ENCODE peak calls at places on chromosomes 6 and 20, in six cellular contexts. E is stomach, F is ovary, B is A549, N is K562, D is sigmoid colon. Q is an unnamed sample. For H3K4me1, the result is how much of the 10 kb centered on the place peaks cover.

GRCh38 chr6:110043366-110043994 is 65.4 kb downstream of the GPR6 start:
- DNase-seq in E (no peak), F (no peak), B (no peak), N (no peak), D (no peak), Q (no peak)

GRCh38 chr20:32067234-32067821 is 15.3 kb downstream of the HCK start:
- DNase-seq in E (no peak), F (no peak), B (no peak), N (no peak), D (no peak), Q (no peak)

GRCh38 chr6:31901415-31901952 is 402 bp downstream of the ZBTB12 start:
- DNase-seq in E (peak), F (peak), B (peak), N (peak), D (peak), Q (peak)

GRCh38 chr20:46994341-46994740 is 99.7 kb downstream of the EYA2 start:
- DNase-seq in E (peak), F (no peak), B (no peak), N (no peak), D (no peak), Q (no peak)

GRCh38 chr6:17393335-17394191 is at the start of gene CAP2:
- DNase-seq in E (peak), F (peak), B (peak), N (peak), D (peak), Q (peak)

GRCh38 chr6:137767931-137768690 is 98.9 kb upstream of the TNFAIP3 start:
- DNase-seq in E (no peak), F (no peak), B (no peak), N (no peak), D (no peak), Q (no peak)

GRCh38 chr6:166715065-166715464 is 88.0 kb upstream of the RPS6KA2 start:
- DNase-seq in E (no peak), F (no peak), B (no peak), N (no peak), D (no peak), Q (no peak)

GRCh38 chr20:64056889-64057627 is 5.9 kb upstream of the TCEA2 start:
- DNase-seq in E (no peak), F (no peak), B (no peak), N (no peak), D (no peak), Q (no peak)

GRCh38 chr6:1604347-1604990 is 5.2 kb upstream of the FOXC1 start:
- DNase-seq in E (peak), F (peak), B (no peak), N (peak), D (peak), Q (no peak)

GRCh38 chr6:129317931-129318820 is 391.8 kb downstream of the ARHGAP18 start:
- DNase-seq in E (no peak), F (no peak), B (no peak), N (no peak), D (no peak), Q (no peak)

GRCh38 chr6:35064508-35065440 is 76.4 kb downstream of the TCP11 start:
- DNase-seq in E (no peak), F (no peak), B (no peak), N (peak), D (no peak), Q (no peak)

GRCh38 chr6:161594412-161594811 is 320.6 kb upstream of the AGPAT4 start:
- DNase-seq in E (no peak), F (no peak), B (no peak), N (no peak), D (no peak), Q (no peak)

GRCh38 chr6:115467726-115468125 is 593.0 kb downstream of the FRK start:
- DNase-seq in E (no peak), F (no peak), B (no peak), N (no peak), D (no peak), Q (no peak)

GRCh38 chr6:43359831-43360230 is 9.6 kb downstream of the ZNF318 start:
- DNase-seq in E (no peak), F (no peak), B (no peak), N (no peak), D (no peak), Q (no peak)
- H3K4me1 ChIP-seq in E (under half), F (under half), B (under half), N (under half), D (under half), Q (under half)

GRCh38 chr6:5011346-5011745 is 7.5 kb upstream of the RPP40 start:
- DNase-seq in E (no peak), F (no peak), B (no peak), N (no peak), D (no peak), Q (no peak)

GRCh38 chr6:5004373-5005037 is 668 bp upstream of the RPP40 start:
- DNase-seq in E (no peak), F (no peak), B (peak), N (no peak), D (no peak), Q (no peak)

GRCh38 chr6:5006182-5006581 is 2.3 kb upstream of the RPP40 start:
- DNase-seq in E (no peak), F (no peak), B (no peak), N (no peak), D (no peak), Q (no peak)

GRCh38 chr6:5003604-5004372 is at the start of gene RPP40:
- DNase-seq in E (peak), F (peak), B (peak), N (peak), D (peak), Q (peak)

DNA sequence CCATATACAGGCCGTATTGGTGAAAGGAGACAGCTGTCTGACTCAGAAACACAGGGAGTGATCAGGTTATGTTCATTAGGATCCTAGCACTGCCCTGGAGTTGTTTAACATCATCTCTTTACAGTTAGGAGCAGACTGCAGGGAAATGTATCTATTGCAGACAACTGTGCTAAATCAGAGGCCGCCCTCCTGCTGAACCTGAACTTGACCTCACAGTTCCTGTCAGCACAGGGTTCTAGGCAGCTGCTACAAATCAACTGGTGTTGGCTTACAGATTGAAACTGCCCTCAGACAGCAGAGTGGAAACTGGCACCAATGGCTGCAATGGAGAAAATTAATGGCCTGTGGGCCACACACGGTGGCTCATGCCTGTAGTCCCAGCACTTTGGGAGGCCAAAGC is 3.7 kb upstream of the RPP40 start:
- DNase-seq in E (no peak), F (no peak), B (no peak), N (no peak), D (no peak), Q (no peak)
- TF ChIP-seq CTCF in E (no peak), F (no peak), B (no peak), N (no peak), D (no peak), Q (no peak)

DNA sequence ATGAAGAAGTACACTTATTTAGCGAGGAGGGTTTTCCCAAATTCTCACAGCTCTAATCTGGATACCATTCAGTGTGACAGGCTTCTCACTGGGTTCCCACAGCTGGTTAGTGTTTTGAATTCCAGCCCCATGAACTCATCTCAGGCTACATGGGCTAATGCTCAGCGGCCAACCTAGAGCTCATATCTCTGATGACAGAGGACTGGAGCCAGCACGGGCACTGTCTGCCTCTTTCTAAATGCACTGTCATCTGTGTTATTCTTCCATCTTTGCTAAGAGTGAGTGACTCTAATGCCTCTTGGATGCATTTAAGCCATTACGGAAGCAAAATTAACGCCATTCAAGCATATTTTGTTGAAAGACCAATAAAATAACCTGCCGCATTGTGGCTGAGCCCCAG is 308.9 kb upstream of the JAG1 start:
- DNase-seq in E (no peak), F (peak), B (peak), N (no peak), D (peak), Q (peak)
- TF ChIP-seq EP300 in E (no peak), F (no peak), B (no peak), N (no peak), D (no peak), Q (no peak)

GRCh38 chr6:39821739-39822532 is 29.8 kb downstream of the DAAM2 start:
- DNase-seq in E (no peak), F (peak), B (no peak), N (no peak), D (peak), Q (no peak)
- H3K4me1 ChIP-seq in E (half or more), F (under half), B (under half), N (under half), D (half or more), Q (under half)

DNA sequence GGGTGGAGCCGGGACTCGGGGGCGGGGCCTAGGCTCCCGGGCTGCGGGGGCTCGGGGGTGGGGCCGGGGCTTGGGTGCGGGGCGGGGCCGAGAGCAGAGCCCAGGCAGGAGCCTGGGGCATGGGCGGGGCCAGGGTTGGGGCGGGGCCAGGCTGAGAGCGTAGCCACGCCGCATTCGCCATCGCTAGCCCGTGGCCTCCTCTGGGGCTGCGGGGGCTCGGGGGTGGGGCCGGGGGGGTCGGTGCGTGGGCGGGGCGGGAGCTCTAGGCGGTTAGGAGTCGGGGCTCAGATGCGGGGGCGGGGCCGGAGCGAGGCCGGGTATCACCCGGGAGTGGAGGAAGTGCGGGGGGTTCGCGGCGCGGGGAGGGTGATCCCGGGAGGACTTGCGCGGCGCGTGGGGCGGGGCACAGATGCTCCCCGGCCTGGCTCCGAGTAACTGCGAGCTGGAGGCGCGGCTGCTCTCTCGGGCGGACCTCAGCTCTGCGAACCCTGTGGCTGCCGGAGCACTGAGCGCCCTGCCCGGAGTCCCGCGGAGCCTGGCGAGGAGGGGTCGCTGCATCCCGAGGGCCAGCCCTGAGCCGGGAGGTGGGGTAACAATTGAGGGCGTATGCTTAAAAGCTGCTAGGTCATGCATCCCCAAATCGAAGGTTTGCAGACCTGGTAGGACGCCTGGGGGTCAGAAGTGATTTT is 434 bp upstream of the ECI2 start:
- DNase-seq in E (peak), F (peak), B (peak), N (peak), D (peak), Q (peak)
- TF ChIP-seq CTCF in E (no peak), F (no peak), B (no peak), N (peak), D (no peak), Q (peak)